ENCODE peak calls at places on chromosomes 2 and 18, in five cellular contexts. One of them, this sample, is unnamed.

GRCh38 chr2:159711562-159712193 is 628 bp upstream of the MARCHF7 start:
- DNase-seq in NCI-H774: no peak
- DNase-seq in lower lobe of right lung: no peak
- DNase-seq in NCI-H460: no peak
- DNase-seq in heart left ventricle: no peak
- DNase-seq in this sample: no peak

GRCh38 chr2:73035899-73036778 is 35.4 kb downstream of the SFXN5 start:
- DNase-seq in lower lobe of right lung: no peak
- DNase-seq in NCI-H460: no peak
- DNase-seq in NCI-H774: no peak
- DNase-seq in heart left ventricle: no peak
- DNase-seq in this sample: no peak

GRCh38 chr2:71952572-71953188 is 195.0 kb downstream of the CYP26B1 start:
- DNase-seq in NCI-H774: no peak
- DNase-seq in NCI-H460: no peak
- DNase-seq in heart left ventricle: no peak
- DNase-seq in lower lobe of right lung: no peak
- DNase-seq in this sample: no peak

GRCh38 chr2:71832844-71833243 is 314.8 kb downstream of the CYP26B1 start:
- DNase-seq in NCI-H774: no peak
- DNase-seq in lower lobe of right lung: no peak
- DNase-seq in heart left ventricle: no peak
- DNase-seq in NCI-H460: no peak
- DNase-seq in this sample: no peak

GRCh38 chr2:170812716-170813585 is 3.7 kb upstream of the GAD1 start:
- DNase-seq in NCI-H460: peak; percentile 83
- DNase-seq in NCI-H774: peak; percentile 73
- DNase-seq in lower lobe of right lung: no peak
- DNase-seq in heart left ventricle: peak; percentile 74
- DNase-seq in this sample: no peak

GRCh38 chr18:31424383-31424988 is 23.1 kb upstream of the DSG3 start:
- DNase-seq in lower lobe of right lung: no peak
- DNase-seq in NCI-H774: no peak
- DNase-seq in NCI-H460: peak; percentile 34
- DNase-seq in heart left ventricle: no peak
- DNase-seq in this sample: peak; percentile 3

GRCh38 chr2:187271825-187272224 is 176.2 kb downstream of the CALCRL start:
- DNase-seq in NCI-H774: no peak
- DNase-seq in heart left ventricle: no peak
- DNase-seq in NCI-H460: no peak
- DNase-seq in lower lobe of right lung: no peak
- DNase-seq in this sample: no peak

GRCh38 chr2:224263571-224264043 is 138.3 kb downstream of the FAM124B start:
- DNase-seq in NCI-H460: no peak
- DNase-seq in heart left ventricle: no peak
- DNase-seq in lower lobe of right lung: no peak
- DNase-seq in NCI-H774: no peak
- DNase-seq in this sample: no peak

GRCh38 chr2:71618327-71619113 is 165.2 kb downstream of the DYSF start:
- DNase-seq in lower lobe of right lung: no peak
- DNase-seq in NCI-H774: no peak
- DNase-seq in heart left ventricle: no peak
- DNase-seq in NCI-H460: no peak
- DNase-seq in this sample: no peak

GRCh38 chr2:152555048-152555447 is 162.2 kb downstream of the PRPF40A start:
- DNase-seq in heart left ventricle: no peak
- DNase-seq in NCI-H774: no peak
- DNase-seq in NCI-H460: peak; percentile 5
- DNase-seq in lower lobe of right lung: no peak
- DNase-seq in this sample: no peak

GRCh38 chr2:226970362-226970761 is 134.5 kb downstream of the RHBDD1 start:
- DNase-seq in NCI-H460: no peak
- DNase-seq in lower lobe of right lung: no peak
- DNase-seq in NCI-H774: no peak
- DNase-seq in heart left ventricle: no peak
- DNase-seq in this sample: no peak

GRCh38 chr2:233832869-233833812 is 21.2 kb downstream of the HJURP start:
- DNase-seq in lower lobe of right lung: no peak
- DNase-seq in NCI-H774: no peak
- DNase-seq in heart left ventricle: no peak
- DNase-seq in NCI-H460: peak; percentile 78
- DNase-seq in this sample: no peak

GRCh38 chr2:37600735-37601134 is 70.7 kb downstream of the CDC42EP3 start:
- DNase-seq in lower lobe of right lung: no peak
- DNase-seq in NCI-H774: no peak
- DNase-seq in heart left ventricle: no peak
- DNase-seq in NCI-H460: no peak
- DNase-seq in this sample: no peak

GRCh38 chr2:33081691-33082090 is 134.9 kb downstream of the LTBP1 start:
- DNase-seq in NCI-H774: no peak
- DNase-seq in NCI-H460: no peak
- DNase-seq in lower lobe of right lung: no peak
- DNase-seq in heart left ventricle: no peak
- DNase-seq in this sample: no peak

GRCh38 chr18:12652861-12653401 is 5.0 kb downstream of the SPIRE1 start:
- DNase-seq in lower lobe of right lung: no peak
- DNase-seq in heart left ventricle: no peak
- DNase-seq in NCI-H774: no peak
- DNase-seq in NCI-H460: no peak
- DNase-seq in this sample: peak; percentile 16

GRCh38 chr2:230589497-230590015 is 123.1 kb upstream of the CAB39 start:
- DNase-seq in NCI-H460: no peak
- DNase-seq in NCI-H774: no peak
- DNase-seq in heart left ventricle: no peak
- DNase-seq in lower lobe of right lung: no peak
- DNase-seq in this sample: peak; percentile 57

GRCh38 chr2:190181066-190181681 is 118.6 kb upstream of the MSTN start:
- DNase-seq in heart left ventricle: no peak
- DNase-seq in NCI-H774: no peak
- DNase-seq in NCI-H460: no peak
- DNase-seq in lower lobe of right lung: no peak
- DNase-seq in this sample: no peak

GRCh38 chr2:31558401-31559295 is 22.1 kb downstream of the SRD5A2 start:
- DNase-seq in heart left ventricle: no peak
- DNase-seq in NCI-H774: no peak
- DNase-seq in NCI-H460: no peak
- DNase-seq in lower lobe of right lung: no peak
- DNase-seq in this sample: no peak

GRCh38 chr2:164605295-164605694 is 16.0 kb downstream of the GRB14 start:
- DNase-seq in NCI-H774: no peak
- DNase-seq in NCI-H460: no peak
- DNase-seq in heart left ventricle: no peak
- DNase-seq in lower lobe of right lung: no peak
- DNase-seq in this sample: no peak

GRCh38 chr2:225742487-225742886 is 343.0 kb downstream of the NYAP2 start:
- DNase-seq in NCI-H460: no peak
- DNase-seq in heart left ventricle: no peak
- DNase-seq in lower lobe of right lung: no peak
- DNase-seq in NCI-H774: no peak
- DNase-seq in this sample: no peak

GRCh38 chr18:64219511-64219910 is 70.6 kb upstream of the LINC00305 start:
- DNase-seq in heart left ventricle: no peak
- DNase-seq in lower lobe of right lung: no peak
- DNase-seq in NCI-H460: no peak
- DNase-seq in NCI-H774: no peak
- DNase-seq in this sample: no peak

GRCh38 chr2:66573412-66573811 is 138.5 kb downstream of the MEIS1 start:
- DNase-seq in NCI-H774: peak; percentile 51
- DNase-seq in heart left ventricle: no peak
- DNase-seq in NCI-H460: no peak
- DNase-seq in lower lobe of right lung: no peak
- DNase-seq in this sample: no peak

GRCh38 chr2:112938904-112939303 is 27.9 kb downstream of the IL37 start:
- DNase-seq in NCI-H774: no peak
- DNase-seq in heart left ventricle: no peak
- DNase-seq in lower lobe of right lung: no peak
- DNase-seq in NCI-H460: no peak
- DNase-seq in this sample: no peak